ENCODE peak calls at places on chromosomes 6 and 20, in ten cellular contexts. One of them, this sample, is unnamed.

GRCh38 chr20:1272368-1273155 is 6.5 kb downstream of the SNPH start:
- DNase-seq in pancreas: no peak
- DNase-seq in neural crest cell: no peak
- DNase-seq in epithelial cell of proximal tubule: no peak
- DNase-seq in glutamatergic neuron: no peak
- DNase-seq in HFFc6: no peak
- DNase-seq in WTC11: no peak
- DNase-seq in ovary: no peak
- DNase-seq in osteoblast: no peak
- DNase-seq in endothelial cell: no peak
- DNase-seq in this sample: no peak

GRCh38 chr6:70103798-70104197 is 199.1 kb downstream of the COL9A1 start:
- DNase-seq in pancreas: no peak
- DNase-seq in neural crest cell: no peak
- DNase-seq in epithelial cell of proximal tubule: no peak
- DNase-seq in glutamatergic neuron: no peak
- DNase-seq in HFFc6: no peak
- DNase-seq in WTC11: peak
- DNase-seq in ovary: no peak
- DNase-seq in osteoblast: no peak
- DNase-seq in endothelial cell: no peak
- DNase-seq in this sample: peak

GRCh38 chr6:25387921-25388320 is 108.7 kb downstream of the CARMIL1 start:
- DNase-seq in pancreas: no peak
- DNase-seq in neural crest cell: no peak
- DNase-seq in epithelial cell of proximal tubule: no peak
- DNase-seq in glutamatergic neuron: no peak
- DNase-seq in HFFc6: no peak
- DNase-seq in WTC11: no peak
- DNase-seq in ovary: no peak
- DNase-seq in osteoblast: no peak
- DNase-seq in endothelial cell: no peak
- DNase-seq in this sample: no peak

GRCh38 chr6:39452306-39452705 is 129.8 kb upstream of the KCNK16 start:
- DNase-seq in pancreas: no peak
- DNase-seq in neural crest cell: no peak
- DNase-seq in epithelial cell of proximal tubule: peak
- DNase-seq in glutamatergic neuron: no peak
- DNase-seq in HFFc6: no peak
- DNase-seq in WTC11: no peak
- DNase-seq in ovary: no peak
- DNase-seq in osteoblast: peak
- DNase-seq in endothelial cell: no peak
- DNase-seq in this sample: no peak

GRCh38 chr6:77463308-77463880 is at the start of gene HTR1B:
- DNase-seq in pancreas: no peak
- DNase-seq in neural crest cell: peak
- DNase-seq in epithelial cell of proximal tubule: no peak
- DNase-seq in glutamatergic neuron: peak
- DNase-seq in HFFc6: no peak
- DNase-seq in WTC11: peak
- DNase-seq in ovary: no peak
- DNase-seq in osteoblast: peak
- DNase-seq in endothelial cell: peak
- DNase-seq in this sample: no peak

GRCh38 chr6:113856011-113856551 is 1.1 kb upstream of the MARCKS start:
- DNase-seq in pancreas: peak
- DNase-seq in neural crest cell: peak
- DNase-seq in epithelial cell of proximal tubule: no peak
- DNase-seq in glutamatergic neuron: peak
- DNase-seq in HFFc6: peak
- DNase-seq in WTC11: no peak
- DNase-seq in ovary: peak
- DNase-seq in osteoblast: peak
- DNase-seq in endothelial cell: peak
- DNase-seq in this sample: peak

GRCh38 chr6:132130530-132131298 is 179.5 kb upstream of the CCN2 start:
- DNase-seq in pancreas: no peak
- DNase-seq in neural crest cell: no peak
- DNase-seq in epithelial cell of proximal tubule: no peak
- DNase-seq in glutamatergic neuron: no peak
- DNase-seq in HFFc6: no peak
- DNase-seq in WTC11: no peak
- DNase-seq in ovary: peak
- DNase-seq in osteoblast: peak
- DNase-seq in endothelial cell: no peak
- DNase-seq in this sample: no peak

GRCh38 chr6:12595161-12595792 is 121.3 kb upstream of the PHACTR1 start:
- DNase-seq in pancreas: no peak
- DNase-seq in neural crest cell: no peak
- DNase-seq in epithelial cell of proximal tubule: no peak
- DNase-seq in glutamatergic neuron: no peak
- DNase-seq in HFFc6: peak
- DNase-seq in WTC11: no peak
- DNase-seq in ovary: no peak
- DNase-seq in osteoblast: no peak
- DNase-seq in endothelial cell: no peak
- DNase-seq in this sample: no peak

DNA sequence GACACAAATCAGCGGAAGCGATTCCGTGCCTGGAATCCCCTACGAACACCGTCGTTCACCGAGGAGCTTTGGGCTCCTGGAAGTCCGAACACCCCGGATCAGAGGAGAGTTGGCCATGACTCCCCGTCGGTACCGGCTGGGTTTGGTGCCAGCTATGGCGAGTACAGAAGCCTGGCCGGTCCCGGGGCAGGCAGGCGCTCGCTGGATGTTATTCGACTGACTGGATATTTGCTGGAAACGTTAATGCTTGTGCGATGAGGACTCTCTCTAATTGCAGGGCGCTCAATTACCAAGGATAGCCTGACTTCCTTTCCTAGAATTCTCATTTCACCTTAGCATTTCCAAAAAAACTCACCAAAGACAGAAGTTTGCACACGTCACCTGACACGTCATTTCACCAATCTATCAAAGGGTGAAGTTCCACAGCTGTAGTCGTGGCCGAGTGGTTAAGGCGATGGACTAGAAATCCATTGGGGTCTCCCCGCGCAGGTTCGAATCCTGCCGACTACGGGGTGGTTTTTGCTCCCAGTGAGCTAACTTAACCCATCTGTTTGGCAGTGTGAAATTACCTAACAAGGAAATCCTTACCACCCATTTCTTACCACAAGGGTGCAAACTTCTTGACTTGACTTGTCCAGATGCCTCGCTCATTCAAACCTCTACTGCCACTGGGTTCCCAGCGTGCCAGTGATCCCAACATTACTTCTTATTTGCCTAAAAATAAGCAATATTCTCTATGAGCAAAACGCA is 22.7 kb upstream of the ZNF184 start:
- DNase-seq in pancreas: peak
- DNase-seq in neural crest cell: peak
- DNase-seq in epithelial cell of proximal tubule: no peak
- DNase-seq in glutamatergic neuron: peak
- DNase-seq in HFFc6: peak
- DNase-seq in WTC11: peak
- DNase-seq in ovary: peak
- DNase-seq in osteoblast: peak
- DNase-seq in endothelial cell: peak
- DNase-seq in this sample: no peak
- TF ChIP-seq CTCF in pancreas: no peak
- TF ChIP-seq CTCF in neural crest cell: peak
- TF ChIP-seq CTCF in epithelial cell of proximal tubule: peak
- TF ChIP-seq CTCF in glutamatergic neuron: no peak
- TF ChIP-seq CTCF in HFFc6: peak
- TF ChIP-seq CTCF in WTC11: no peak
- TF ChIP-seq CTCF in ovary: no peak
- TF ChIP-seq CTCF in osteoblast: peak
- TF ChIP-seq CTCF in endothelial cell: no peak
- TF ChIP-seq CTCF in this sample: no peak

GRCh38 chr20:48657426-48658197 is 170.2 kb downstream of the PREX1 start:
- DNase-seq in pancreas: peak
- DNase-seq in neural crest cell: peak
- DNase-seq in epithelial cell of proximal tubule: peak
- DNase-seq in glutamatergic neuron: peak
- DNase-seq in HFFc6: peak
- DNase-seq in WTC11: peak
- DNase-seq in ovary: peak
- DNase-seq in osteoblast: peak
- DNase-seq in endothelial cell: peak
- DNase-seq in this sample: peak
- TF ChIP-seq CTCF in pancreas: peak
- TF ChIP-seq CTCF in neural crest cell: peak
- TF ChIP-seq CTCF in epithelial cell of proximal tubule: peak
- TF ChIP-seq CTCF in glutamatergic neuron: peak
- TF ChIP-seq CTCF in HFFc6: peak
- TF ChIP-seq CTCF in WTC11: peak
- TF ChIP-seq CTCF in ovary: peak
- TF ChIP-seq CTCF in osteoblast: peak
- TF ChIP-seq CTCF in endothelial cell: peak
- TF ChIP-seq CTCF in this sample: peak

GRCh38 chr6:148974351-148974750 is 227.5 kb downstream of the UST start:
- DNase-seq in pancreas: no peak
- DNase-seq in neural crest cell: no peak
- DNase-seq in epithelial cell of proximal tubule: no peak
- DNase-seq in glutamatergic neuron: no peak
- DNase-seq in HFFc6: no peak
- DNase-seq in WTC11: no peak
- DNase-seq in ovary: no peak
- DNase-seq in osteoblast: no peak
- DNase-seq in endothelial cell: no peak
- DNase-seq in this sample: no peak

GRCh38 chr6:148972481-148972880 is 225.7 kb downstream of the UST start:
- DNase-seq in pancreas: peak
- DNase-seq in neural crest cell: no peak
- DNase-seq in epithelial cell of proximal tubule: no peak
- DNase-seq in glutamatergic neuron: peak
- DNase-seq in HFFc6: no peak
- DNase-seq in WTC11: peak
- DNase-seq in ovary: peak
- DNase-seq in osteoblast: no peak
- DNase-seq in endothelial cell: peak
- DNase-seq in this sample: peak

GRCh38 chr6:148969679-148970078 is 222.8 kb downstream of the UST start:
- DNase-seq in pancreas: no peak
- DNase-seq in neural crest cell: no peak
- DNase-seq in epithelial cell of proximal tubule: no peak
- DNase-seq in glutamatergic neuron: no peak
- DNase-seq in HFFc6: no peak
- DNase-seq in WTC11: no peak
- DNase-seq in ovary: no peak
- DNase-seq in osteoblast: no peak
- DNase-seq in endothelial cell: no peak
- DNase-seq in this sample: no peak

GRCh38 chr6:148971027-148971927 is 224.4 kb downstream of the UST start:
- DNase-seq in pancreas: no peak
- DNase-seq in neural crest cell: no peak
- DNase-seq in epithelial cell of proximal tubule: no peak
- DNase-seq in glutamatergic neuron: no peak
- DNase-seq in HFFc6: peak
- DNase-seq in WTC11: no peak
- DNase-seq in ovary: no peak
- DNase-seq in osteoblast: peak
- DNase-seq in endothelial cell: no peak
- DNase-seq in this sample: no peak

DNA sequence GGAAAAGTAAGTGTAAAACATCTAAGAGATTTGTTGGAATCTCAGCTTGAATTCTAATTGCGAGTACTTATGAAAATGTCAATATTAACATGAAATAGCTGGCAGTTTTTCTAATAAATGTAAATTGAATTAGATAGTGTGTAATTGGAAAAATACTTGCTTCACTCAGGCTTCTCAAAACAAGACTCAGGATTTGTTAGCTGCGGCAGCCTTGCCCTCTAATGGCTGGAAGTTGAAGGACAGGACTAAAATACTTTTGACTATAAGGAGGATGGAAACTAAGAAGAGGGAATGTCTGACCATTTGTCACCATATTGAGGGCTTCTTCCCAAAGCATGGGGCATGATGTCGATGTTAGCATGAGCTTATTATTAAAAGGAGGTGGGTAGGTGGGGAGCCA is 227.0 kb downstream of the UST start:
- DNase-seq in pancreas: no peak
- DNase-seq in neural crest cell: no peak
- DNase-seq in epithelial cell of proximal tubule: no peak
- DNase-seq in glutamatergic neuron: no peak
- DNase-seq in HFFc6: peak
- DNase-seq in WTC11: no peak
- DNase-seq in ovary: no peak
- DNase-seq in osteoblast: no peak
- DNase-seq in endothelial cell: no peak
- DNase-seq in this sample: peak
- TF ChIP-seq CTCF in pancreas: peak
- TF ChIP-seq CTCF in neural crest cell: peak
- TF ChIP-seq CTCF in epithelial cell of proximal tubule: peak
- TF ChIP-seq CTCF in glutamatergic neuron: peak
- TF ChIP-seq CTCF in HFFc6: peak
- TF ChIP-seq CTCF in WTC11: no peak
- TF ChIP-seq CTCF in ovary: peak
- TF ChIP-seq CTCF in osteoblast: peak
- TF ChIP-seq CTCF in endothelial cell: peak
- TF ChIP-seq CTCF in this sample: peak

GRCh38 chr6:20182069-20182468 is 30.2 kb downstream of the MBOAT1 start:
- DNase-seq in pancreas: no peak
- DNase-seq in neural crest cell: no peak
- DNase-seq in epithelial cell of proximal tubule: no peak
- DNase-seq in glutamatergic neuron: no peak
- DNase-seq in HFFc6: no peak
- DNase-seq in WTC11: no peak
- DNase-seq in ovary: no peak
- DNase-seq in osteoblast: no peak
- DNase-seq in endothelial cell: no peak
- DNase-seq in this sample: no peak

GRCh38 chr6:20180935-20181334 is 31.3 kb downstream of the MBOAT1 start:
- DNase-seq in pancreas: no peak
- DNase-seq in neural crest cell: no peak
- DNase-seq in epithelial cell of proximal tubule: no peak
- DNase-seq in glutamatergic neuron: no peak
- DNase-seq in HFFc6: no peak
- DNase-seq in WTC11: no peak
- DNase-seq in ovary: no peak
- DNase-seq in osteoblast: no peak
- DNase-seq in endothelial cell: no peak
- DNase-seq in this sample: no peak

GRCh38 chr6:20178327-20178726 is 33.9 kb downstream of the MBOAT1 start:
- DNase-seq in pancreas: no peak
- DNase-seq in neural crest cell: no peak
- DNase-seq in epithelial cell of proximal tubule: no peak
- DNase-seq in glutamatergic neuron: no peak
- DNase-seq in HFFc6: no peak
- DNase-seq in WTC11: no peak
- DNase-seq in ovary: no peak
- DNase-seq in osteoblast: no peak
- DNase-seq in endothelial cell: no peak
- DNase-seq in this sample: no peak

GRCh38 chr6:20186981-20187380 is 25.3 kb downstream of the MBOAT1 start:
- DNase-seq in pancreas: no peak
- DNase-seq in neural crest cell: no peak
- DNase-seq in epithelial cell of proximal tubule: no peak
- DNase-seq in glutamatergic neuron: no peak
- DNase-seq in HFFc6: peak
- DNase-seq in WTC11: no peak
- DNase-seq in ovary: no peak
- DNase-seq in osteoblast: no peak
- DNase-seq in endothelial cell: no peak
- DNase-seq in this sample: no peak

GRCh38 chr6:20182926-20183521 is 29.2 kb downstream of the MBOAT1 start:
- DNase-seq in pancreas: peak
- DNase-seq in neural crest cell: no peak
- DNase-seq in epithelial cell of proximal tubule: no peak
- DNase-seq in glutamatergic neuron: no peak
- DNase-seq in HFFc6: no peak
- DNase-seq in WTC11: no peak
- DNase-seq in ovary: no peak
- DNase-seq in osteoblast: no peak
- DNase-seq in endothelial cell: no peak
- DNase-seq in this sample: no peak
- TF ChIP-seq CTCF in pancreas: peak
- TF ChIP-seq CTCF in neural crest cell: no peak
- TF ChIP-seq CTCF in epithelial cell of proximal tubule: peak
- TF ChIP-seq CTCF in glutamatergic neuron: no peak
- TF ChIP-seq CTCF in HFFc6: no peak
- TF ChIP-seq CTCF in WTC11: no peak
- TF ChIP-seq CTCF in ovary: no peak
- TF ChIP-seq CTCF in osteoblast: no peak
- TF ChIP-seq CTCF in endothelial cell: no peak
- TF ChIP-seq CTCF in this sample: no peak

This sample was measured in WERI-Rb-1.